ENCODE peak calls at places on chromosomes 13 and 19, in seven cellular contexts. One of them, this sample, is unnamed.

GRCh38 chr19:16714702-16715294 is 4.8 kb upstream of the NWD1 start:
- DNase-seq in A549: no peak
- DNase-seq in PC-9: peak
- DNase-seq in upper lobe of right lung: peak
- DNase-seq in cardiac muscle cell: peak
- DNase-seq in AG04450: no peak
- DNase-seq in heart left ventricle: peak
- DNase-seq in this sample: peak

GRCh38 chr13:49877629-49878218 is 58.4 kb downstream of the SPRYD7 start:
- DNase-seq in A549: no peak
- DNase-seq in PC-9: no peak
- DNase-seq in upper lobe of right lung: no peak
- DNase-seq in cardiac muscle cell: no peak
- DNase-seq in AG04450: no peak
- DNase-seq in heart left ventricle: no peak
- DNase-seq in this sample: no peak

GRCh38 chr19:13784731-13785452 is 10.4 kb upstream of the ZSWIM4 start:
- DNase-seq in A549: no peak
- DNase-seq in PC-9: peak
- DNase-seq in upper lobe of right lung: peak
- DNase-seq in cardiac muscle cell: peak
- DNase-seq in AG04450: no peak
- DNase-seq in heart left ventricle: peak
- DNase-seq in this sample: peak

GRCh38 chr13:80454245-80454644 is 113.3 kb upstream of the SPRY2 start:
- DNase-seq in A549: no peak
- DNase-seq in PC-9: no peak
- DNase-seq in upper lobe of right lung: no peak
- DNase-seq in cardiac muscle cell: peak
- DNase-seq in AG04450: no peak
- DNase-seq in heart left ventricle: no peak
- DNase-seq in this sample: no peak

GRCh38 chr13:46321494-46322225 is 65.4 kb downstream of the RUBCNL start:
- DNase-seq in A549: peak
- DNase-seq in PC-9: no peak
- DNase-seq in upper lobe of right lung: no peak
- DNase-seq in cardiac muscle cell: peak
- DNase-seq in AG04450: peak
- DNase-seq in heart left ventricle: no peak
- DNase-seq in this sample: peak

GRCh38 chr19:28601723-28602440 is 611.1 kb downstream of the UQCRFS1 start:
- DNase-seq in A549: no peak
- DNase-seq in PC-9: no peak
- DNase-seq in upper lobe of right lung: no peak
- DNase-seq in cardiac muscle cell: no peak
- DNase-seq in AG04450: no peak
- DNase-seq in heart left ventricle: no peak
- DNase-seq in this sample: no peak

GRCh38 chr13:53200075-53200474 is 171.5 kb downstream of the OLFM4 start:
- DNase-seq in A549: no peak
- DNase-seq in PC-9: no peak
- DNase-seq in upper lobe of right lung: no peak
- DNase-seq in cardiac muscle cell: no peak
- DNase-seq in AG04450: no peak
- DNase-seq in heart left ventricle: peak
- DNase-seq in this sample: no peak

GRCh38 chr13:29859971-29860370 is 9.6 kb upstream of the UBL3 start:
- DNase-seq in A549: no peak
- DNase-seq in PC-9: no peak
- DNase-seq in upper lobe of right lung: no peak
- DNase-seq in cardiac muscle cell: peak
- DNase-seq in AG04450: no peak
- DNase-seq in heart left ventricle: no peak
- DNase-seq in this sample: no peak

GRCh38 chr13:62320129-62320724 is 904.6 kb upstream of the PCDH20 start:
- DNase-seq in A549: peak
- DNase-seq in PC-9: no peak
- DNase-seq in upper lobe of right lung: no peak
- DNase-seq in cardiac muscle cell: peak
- DNase-seq in AG04450: peak
- DNase-seq in heart left ventricle: no peak
- DNase-seq in this sample: no peak

GRCh38 chr19:17441241-17442135 is 7.0 kb downstream of the TMEM221 start:
- DNase-seq in A549: no peak
- DNase-seq in PC-9: peak
- DNase-seq in upper lobe of right lung: no peak
- DNase-seq in cardiac muscle cell: peak
- DNase-seq in AG04450: no peak
- DNase-seq in heart left ventricle: peak
- DNase-seq in this sample: no peak

GRCh38 chr19:33325920-33326319 is 23.6 kb upstream of the CEBPA start:
- DNase-seq in A549: no peak
- DNase-seq in PC-9: no peak
- DNase-seq in upper lobe of right lung: no peak
- DNase-seq in cardiac muscle cell: peak
- DNase-seq in AG04450: no peak
- DNase-seq in heart left ventricle: no peak
- DNase-seq in this sample: peak

GRCh38 chr19:4597975-4598671 is 38.6 kb upstream of the SEMA6B start:
- DNase-seq in A549: peak
- DNase-seq in PC-9: no peak
- DNase-seq in upper lobe of right lung: no peak
- DNase-seq in cardiac muscle cell: peak
- DNase-seq in AG04450: no peak
- DNase-seq in heart left ventricle: no peak
- DNase-seq in this sample: no peak

GRCh38 chr19:31518216-31518615 is 169.0 kb upstream of the TSHZ3 start:
- DNase-seq in A549: no peak
- DNase-seq in PC-9: no peak
- DNase-seq in upper lobe of right lung: no peak
- DNase-seq in cardiac muscle cell: no peak
- DNase-seq in AG04450: no peak
- DNase-seq in heart left ventricle: no peak
- DNase-seq in this sample: no peak

GRCh38 chr13:103497404-103497803 is 431.2 kb upstream of the SLC10A2 start:
- DNase-seq in A549: no peak
- DNase-seq in PC-9: no peak
- DNase-seq in upper lobe of right lung: no peak
- DNase-seq in cardiac muscle cell: no peak
- DNase-seq in AG04450: no peak
- DNase-seq in heart left ventricle: no peak
- DNase-seq in this sample: no peak

GRCh38 chr13:92951273-92951820 is 275.3 kb upstream of the GPC6 start:
- DNase-seq in A549: no peak
- DNase-seq in PC-9: no peak
- DNase-seq in upper lobe of right lung: no peak
- DNase-seq in cardiac muscle cell: peak
- DNase-seq in AG04450: no peak
- DNase-seq in heart left ventricle: no peak
- DNase-seq in this sample: no peak

GRCh38 chr13:23567792-23568480 is 2.3 kb upstream of the TNFRSF19 start:
- DNase-seq in A549: no peak
- DNase-seq in PC-9: no peak
- DNase-seq in upper lobe of right lung: no peak
- DNase-seq in cardiac muscle cell: peak
- DNase-seq in AG04450: no peak
- DNase-seq in heart left ventricle: no peak
- DNase-seq in this sample: no peak

GRCh38 chr13:101988140-101988539 is 413.7 kb downstream of the FGF14 start:
- DNase-seq in A549: no peak
- DNase-seq in PC-9: no peak
- DNase-seq in upper lobe of right lung: no peak
- DNase-seq in cardiac muscle cell: no peak
- DNase-seq in AG04450: no peak
- DNase-seq in heart left ventricle: no peak
- DNase-seq in this sample: no peak

GRCh38 chr19:54691582-54692293 is 29.0 kb downstream of the LILRB4 start:
- DNase-seq in A549: no peak
- DNase-seq in PC-9: peak
- DNase-seq in upper lobe of right lung: no peak
- DNase-seq in cardiac muscle cell: no peak
- DNase-seq in AG04450: no peak
- DNase-seq in heart left ventricle: no peak
- DNase-seq in this sample: no peak

GRCh38 chr19:6533746-6534418 is 3.1 kb downstream of the TNFSF9 start:
- DNase-seq in A549: no peak
- DNase-seq in PC-9: no peak
- DNase-seq in upper lobe of right lung: no peak
- DNase-seq in cardiac muscle cell: no peak
- DNase-seq in AG04450: no peak
- DNase-seq in heart left ventricle: no peak
- DNase-seq in this sample: no peak

GRCh38 chr19:42560731-42561130 is 32.5 kb upstream of the CEACAM1 start:
- DNase-seq in A549: no peak
- DNase-seq in PC-9: no peak
- DNase-seq in upper lobe of right lung: no peak
- DNase-seq in cardiac muscle cell: no peak
- DNase-seq in AG04450: no peak
- DNase-seq in heart left ventricle: no peak
- DNase-seq in this sample: no peak

GRCh38 chr19:42563352-42564210 is 31.1 kb downstream of the CEACAM8 start:
- DNase-seq in A549: peak
- DNase-seq in PC-9: no peak
- DNase-seq in upper lobe of right lung: no peak
- DNase-seq in cardiac muscle cell: peak
- DNase-seq in AG04450: no peak
- DNase-seq in heart left ventricle: no peak
- DNase-seq in this sample: no peak

GRCh38 chr19:42555801-42556200 is 27.5 kb upstream of the CEACAM1 start:
- DNase-seq in A549: no peak
- DNase-seq in PC-9: no peak
- DNase-seq in upper lobe of right lung: no peak
- DNase-seq in cardiac muscle cell: no peak
- DNase-seq in AG04450: no peak
- DNase-seq in heart left ventricle: no peak
- DNase-seq in this sample: no peak

GRCh38 chr19:42561512-42561911 is 33.2 kb downstream of the CEACAM8 start:
- DNase-seq in A549: no peak
- DNase-seq in PC-9: no peak
- DNase-seq in upper lobe of right lung: no peak
- DNase-seq in cardiac muscle cell: no peak
- DNase-seq in AG04450: no peak
- DNase-seq in heart left ventricle: no peak
- DNase-seq in this sample: no peak
- TF ChIP-seq CTCF in A549: no peak
- TF ChIP-seq CTCF in PC-9: no peak
- TF ChIP-seq CTCF in upper lobe of right lung: no peak
- TF ChIP-seq CTCF in cardiac muscle cell: no peak
- TF ChIP-seq CTCF in AG04450: no peak
- TF ChIP-seq CTCF in heart left ventricle: no peak
- TF ChIP-seq CTCF in this sample: no peak

GRCh38 chr19:30070198-30070969 is 128.3 kb downstream of the URI1 start:
- DNase-seq in A549: no peak
- DNase-seq in PC-9: no peak
- DNase-seq in upper lobe of right lung: peak
- DNase-seq in cardiac muscle cell: no peak
- DNase-seq in AG04450: no peak
- DNase-seq in heart left ventricle: no peak
- DNase-seq in this sample: no peak

GRCh38 chr19:30068528-30069395 is 126.7 kb downstream of the URI1 start:
- DNase-seq in A549: no peak
- DNase-seq in PC-9: no peak
- DNase-seq in upper lobe of right lung: no peak
- DNase-seq in cardiac muscle cell: no peak
- DNase-seq in AG04450: no peak
- DNase-seq in heart left ventricle: no peak
- DNase-seq in this sample: peak

GRCh38 chr19:30071871-30072270 is 129.8 kb downstream of the URI1 start:
- DNase-seq in A549: no peak
- DNase-seq in PC-9: no peak
- DNase-seq in upper lobe of right lung: peak
- DNase-seq in cardiac muscle cell: no peak
- DNase-seq in AG04450: no peak
- DNase-seq in heart left ventricle: peak
- DNase-seq in this sample: peak

GRCh38 chr19:30070970-30071632 is 129.1 kb downstream of the URI1 start:
- DNase-seq in A549: no peak
- DNase-seq in PC-9: no peak
- DNase-seq in upper lobe of right lung: peak
- DNase-seq in cardiac muscle cell: no peak
- DNase-seq in AG04450: no peak
- DNase-seq in heart left ventricle: no peak
- DNase-seq in this sample: peak

GRCh38 chr19:30069535-30070197 is 127.6 kb downstream of the URI1 start:
- DNase-seq in A549: no peak
- DNase-seq in PC-9: no peak
- DNase-seq in upper lobe of right lung: peak
- DNase-seq in cardiac muscle cell: no peak
- DNase-seq in AG04450: no peak
- DNase-seq in heart left ventricle: no peak
- DNase-seq in this sample: no peak
- H3K27ac ChIP-seq in A549: no peak
- H3K27ac ChIP-seq in PC-9: no peak
- H3K27ac ChIP-seq in upper lobe of right lung: no peak
- H3K27ac ChIP-seq in cardiac muscle cell: no peak
- H3K27ac ChIP-seq in AG04450: no peak
- H3K27ac ChIP-seq in heart left ventricle: no peak
- H3K27ac ChIP-seq in this sample: no peak

GRCh38 chr13:111846396-111847174 is 220.4 kb upstream of the SOX1 start:
- DNase-seq in A549: no peak
- DNase-seq in PC-9: no peak
- DNase-seq in upper lobe of right lung: no peak
- DNase-seq in cardiac muscle cell: no peak
- DNase-seq in AG04450: no peak
- DNase-seq in heart left ventricle: no peak
- DNase-seq in this sample: no peak
- H3K4me3 ChIP-seq in A549: no peak
- H3K4me3 ChIP-seq in PC-9: no peak
- H3K4me3 ChIP-seq in upper lobe of right lung: no peak
- H3K4me3 ChIP-seq in cardiac muscle cell: no peak
- H3K4me3 ChIP-seq in AG04450: no peak
- H3K4me3 ChIP-seq in heart left ventricle: no peak
- H3K4me3 ChIP-seq in this sample: no peak

DNA sequence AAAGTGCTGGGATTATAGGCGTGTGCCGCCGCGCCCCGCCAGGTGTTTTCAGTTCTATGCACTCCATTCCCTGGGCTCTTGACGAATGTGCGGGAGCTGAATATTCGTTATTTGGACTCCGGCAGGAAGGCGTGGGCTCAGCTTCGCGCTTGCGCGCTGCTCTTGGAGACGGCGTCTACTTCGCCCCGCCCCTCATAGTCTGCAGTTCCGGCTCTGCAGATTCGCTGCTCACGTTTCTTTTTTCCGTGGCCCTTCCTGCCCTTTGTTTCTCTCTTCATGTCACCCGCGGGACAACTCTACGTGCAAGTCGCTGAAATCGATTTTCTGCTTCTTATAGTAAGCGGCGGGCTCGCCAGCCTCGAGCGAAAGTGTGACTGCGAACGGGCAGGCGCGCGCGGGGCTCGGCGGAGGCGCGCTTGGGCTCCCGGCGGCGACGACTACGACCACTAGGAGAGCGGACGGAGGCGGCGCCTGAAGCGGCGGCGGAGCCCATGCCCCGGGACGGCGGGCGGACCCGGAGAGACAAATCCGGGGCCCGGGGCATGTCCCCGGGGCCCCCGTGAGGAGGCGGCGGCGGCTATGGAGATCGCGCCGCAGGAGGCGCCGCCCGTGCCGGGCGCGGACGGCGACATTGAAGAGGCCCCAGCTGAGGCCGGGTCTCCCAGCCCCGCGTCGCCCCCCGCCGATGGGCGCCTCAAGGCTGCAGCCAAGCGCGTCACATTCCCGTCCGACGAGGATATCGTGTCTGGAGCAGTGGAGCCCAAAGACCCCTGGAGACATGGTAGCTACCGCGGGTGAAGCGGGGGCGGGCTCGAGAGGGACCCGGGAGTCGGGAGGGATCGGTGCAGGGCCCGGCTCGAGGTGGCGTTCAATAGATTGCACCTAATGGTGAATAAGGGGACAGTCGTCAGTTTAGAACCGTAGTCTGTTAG is at the start of gene PPP1R37:
- DNase-seq in A549: peak
- DNase-seq in PC-9: peak
- DNase-seq in upper lobe of right lung: peak
- DNase-seq in cardiac muscle cell: peak
- DNase-seq in AG04450: peak
- DNase-seq in heart left ventricle: peak
- DNase-seq in this sample: peak
- TF ChIP-seq CTCF in A549: peak
- TF ChIP-seq CTCF in PC-9: peak
- TF ChIP-seq CTCF in upper lobe of right lung: peak
- TF ChIP-seq CTCF in cardiac muscle cell: peak
- TF ChIP-seq CTCF in AG04450: peak
- TF ChIP-seq CTCF in heart left ventricle: peak
- TF ChIP-seq CTCF in this sample: peak

This sample was measured in dorsolateral prefrontal cortex.